ENCODE peak calls at places on chromosomes 2 and 18, in seven cellular contexts. One of them, this sample, is unnamed.

GRCh38 chr2:130300258-130300969 is 42.3 kb upstream of the IMP4 start:
- DNase-seq in PC-3: no peak
- DNase-seq in endothelial cell of umbilical vein: no peak
- DNase-seq in fibroblast of lung: no peak
- DNase-seq in GM23338: peak
- DNase-seq in keratinocyte: no peak
- DNase-seq in MM.1S: no peak
- DNase-seq in this sample: no peak

GRCh38 chr18:78709271-78709809 is 270.3 kb upstream of the SALL3 start:
- DNase-seq in PC-3: no peak
- DNase-seq in GM23338: no peak
- DNase-seq in keratinocyte: no peak
- DNase-seq in fibroblast of lung: no peak
- DNase-seq in MM.1S: no peak
- DNase-seq in endothelial cell of umbilical vein: no peak
- DNase-seq in this sample: no peak

GRCh38 chr18:12011962-12012549 is 30.7 kb downstream of the IMPA2 start:
- DNase-seq in endothelial cell of umbilical vein: no peak
- DNase-seq in PC-3: no peak
- DNase-seq in MM.1S: no peak
- DNase-seq in keratinocyte: no peak
- DNase-seq in fibroblast of lung: peak
- DNase-seq in GM23338: no peak
- DNase-seq in this sample: no peak

GRCh38 chr2:23092831-23093230 is 292.1 kb upstream of the KLHL29 start:
- DNase-seq in MM.1S: peak
- DNase-seq in PC-3: peak
- DNase-seq in endothelial cell of umbilical vein: no peak
- DNase-seq in keratinocyte: no peak
- DNase-seq in GM23338: peak
- DNase-seq in fibroblast of lung: no peak
- DNase-seq in this sample: peak

GRCh38 chr2:85042330-85042729 is 71.4 kb downstream of the KCMF1 start:
- DNase-seq in PC-3: no peak
- DNase-seq in fibroblast of lung: peak
- DNase-seq in keratinocyte: no peak
- DNase-seq in MM.1S: no peak
- DNase-seq in endothelial cell of umbilical vein: peak
- DNase-seq in GM23338: no peak
- DNase-seq in this sample: no peak

GRCh38 chr2:64400103-64400728 is 53.7 kb upstream of the LGALSL start:
- DNase-seq in fibroblast of lung: no peak
- DNase-seq in MM.1S: no peak
- DNase-seq in endothelial cell of umbilical vein: no peak
- DNase-seq in keratinocyte: no peak
- DNase-seq in GM23338: no peak
- DNase-seq in PC-3: peak
- DNase-seq in this sample: no peak

GRCh38 chr2:69046221-69046662 is 33.3 kb downstream of the ANTXR1 start:
- DNase-seq in MM.1S: no peak
- DNase-seq in PC-3: peak
- DNase-seq in endothelial cell of umbilical vein: peak
- DNase-seq in fibroblast of lung: peak
- DNase-seq in keratinocyte: no peak
- DNase-seq in GM23338: no peak
- DNase-seq in this sample: no peak

GRCh38 chr2:125516496-125517109 is 1139.4 kb upstream of the GYPC start:
- DNase-seq in PC-3: peak
- DNase-seq in keratinocyte: no peak
- DNase-seq in fibroblast of lung: no peak
- DNase-seq in GM23338: peak
- DNase-seq in endothelial cell of umbilical vein: no peak
- DNase-seq in MM.1S: peak
- DNase-seq in this sample: peak

GRCh38 chr2:202771741-202772470 is 99.7 kb downstream of the ICA1L start:
- DNase-seq in MM.1S: no peak
- DNase-seq in PC-3: no peak
- DNase-seq in endothelial cell of umbilical vein: no peak
- DNase-seq in keratinocyte: no peak
- DNase-seq in fibroblast of lung: peak
- DNase-seq in GM23338: no peak
- DNase-seq in this sample: no peak

GRCh38 chr2:224151680-224152310 is 112.7 kb upstream of the SERPINE2 start:
- DNase-seq in MM.1S: no peak
- DNase-seq in fibroblast of lung: no peak
- DNase-seq in PC-3: peak
- DNase-seq in keratinocyte: no peak
- DNase-seq in GM23338: peak
- DNase-seq in endothelial cell of umbilical vein: no peak
- DNase-seq in this sample: no peak

GRCh38 chr18:53375641-53376040 is 848.8 kb downstream of the MBD2 start:
- DNase-seq in PC-3: no peak
- DNase-seq in GM23338: peak
- DNase-seq in endothelial cell of umbilical vein: no peak
- DNase-seq in keratinocyte: no peak
- DNase-seq in fibroblast of lung: no peak
- DNase-seq in MM.1S: no peak
- DNase-seq in this sample: no peak

GRCh38 chr2:84713441-84713840 is 167.4 kb downstream of the TRABD2A start:
- DNase-seq in fibroblast of lung: peak
- DNase-seq in endothelial cell of umbilical vein: no peak
- DNase-seq in MM.1S: no peak
- DNase-seq in GM23338: no peak
- DNase-seq in keratinocyte: no peak
- DNase-seq in PC-3: no peak
- DNase-seq in this sample: no peak

GRCh38 chr2:120601566-120601965 is 134.1 kb upstream of the GLI2 start:
- DNase-seq in fibroblast of lung: no peak
- DNase-seq in MM.1S: no peak
- DNase-seq in GM23338: no peak
- DNase-seq in PC-3: no peak
- DNase-seq in endothelial cell of umbilical vein: no peak
- DNase-seq in keratinocyte: no peak
- DNase-seq in this sample: no peak

GRCh38 chr2:134799936-134800335 is 38.5 kb upstream of the ACMSD start:
- DNase-seq in PC-3: no peak
- DNase-seq in fibroblast of lung: no peak
- DNase-seq in keratinocyte: no peak
- DNase-seq in MM.1S: no peak
- DNase-seq in GM23338: no peak
- DNase-seq in endothelial cell of umbilical vein: no peak
- DNase-seq in this sample: no peak

GRCh38 chr2:52258038-52258437 is 1226.1 kb upstream of the NRXN1 start:
- DNase-seq in PC-3: no peak
- DNase-seq in GM23338: no peak
- DNase-seq in keratinocyte: no peak
- DNase-seq in MM.1S: no peak
- DNase-seq in fibroblast of lung: no peak
- DNase-seq in endothelial cell of umbilical vein: no peak
- DNase-seq in this sample: no peak

GRCh38 chr18:36446059-36446458 is 148.5 kb downstream of the FHOD3 start:
- DNase-seq in GM23338: no peak
- DNase-seq in PC-3: peak
- DNase-seq in MM.1S: no peak
- DNase-seq in keratinocyte: no peak
- DNase-seq in endothelial cell of umbilical vein: no peak
- DNase-seq in fibroblast of lung: peak
- DNase-seq in this sample: no peak

GRCh38 chr2:46850742-46851141 is 64.9 kb downstream of the MCFD2 start:
- DNase-seq in keratinocyte: peak
- DNase-seq in PC-3: peak
- DNase-seq in fibroblast of lung: peak
- DNase-seq in MM.1S: no peak
- DNase-seq in endothelial cell of umbilical vein: peak
- DNase-seq in GM23338: no peak
- DNase-seq in this sample: no peak

GRCh38 chr2:76958749-76959148 is 563.4 kb downstream of the LRRTM4 start:
- DNase-seq in fibroblast of lung: peak
- DNase-seq in endothelial cell of umbilical vein: peak
- DNase-seq in keratinocyte: no peak
- DNase-seq in MM.1S: no peak
- DNase-seq in PC-3: peak
- DNase-seq in GM23338: peak
- DNase-seq in this sample: peak

DNA sequence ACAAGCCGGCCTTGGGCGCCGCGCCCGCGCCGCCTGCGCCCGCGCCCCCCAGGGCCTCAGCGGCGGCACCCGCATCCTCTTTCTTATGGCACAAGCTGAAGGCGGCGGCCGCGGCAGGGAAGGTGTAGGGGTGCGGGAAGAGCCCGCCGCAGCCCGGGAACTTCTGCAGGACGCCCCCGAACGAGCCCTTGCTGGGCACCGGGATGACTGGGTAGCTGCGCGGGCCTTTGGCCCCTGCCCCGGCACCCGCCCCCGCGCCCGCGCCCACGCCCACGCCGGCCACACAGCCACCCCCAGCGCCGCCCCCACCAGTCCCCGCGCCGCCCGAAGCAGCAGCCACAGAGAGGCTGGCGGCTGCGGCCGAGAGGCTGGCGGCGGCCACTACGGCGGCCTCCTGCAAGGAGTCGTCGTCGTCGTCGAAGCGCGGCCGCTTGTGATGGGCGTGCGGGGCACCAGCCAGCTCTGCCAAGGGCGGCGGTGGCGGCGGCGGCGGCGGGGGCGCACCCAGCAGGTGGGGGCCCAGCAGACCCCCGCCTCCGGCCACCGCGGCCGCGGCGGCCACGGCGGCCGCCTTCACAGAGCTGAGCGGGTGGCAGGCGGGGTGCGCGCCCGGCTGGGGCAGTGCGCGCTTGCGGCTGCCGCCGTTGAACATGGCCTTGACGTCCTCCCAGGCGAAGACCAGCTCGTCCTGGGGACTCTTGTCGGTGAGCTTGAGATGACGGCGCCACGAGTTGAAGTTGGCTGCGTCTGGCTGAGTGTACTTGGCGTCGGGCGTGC is 3.4 kb downstream of the SKOR2 start:
- DNase-seq in fibroblast of lung: no peak
- DNase-seq in GM23338: peak
- DNase-seq in PC-3: no peak
- DNase-seq in endothelial cell of umbilical vein: no peak
- DNase-seq in keratinocyte: no peak
- DNase-seq in MM.1S: no peak
- DNase-seq in this sample: no peak
- TF ChIP-seq EZH2 in fibroblast of lung: no peak
- TF ChIP-seq EZH2 in GM23338: peak
- TF ChIP-seq EZH2 in PC-3: no peak
- TF ChIP-seq EZH2 in endothelial cell of umbilical vein: no peak
- TF ChIP-seq EZH2 in keratinocyte: peak
- TF ChIP-seq EZH2 in MM.1S: no peak
- TF ChIP-seq EZH2 in this sample: peak

GRCh38 chr2:871175-871727 is 79.4 kb upstream of the SNTG2 start:
- DNase-seq in keratinocyte: no peak
- DNase-seq in PC-3: no peak
- DNase-seq in fibroblast of lung: no peak
- DNase-seq in MM.1S: no peak
- DNase-seq in GM23338: no peak
- DNase-seq in endothelial cell of umbilical vein: no peak
- DNase-seq in this sample: no peak
- TF ChIP-seq EZH2 in keratinocyte: no peak
- TF ChIP-seq EZH2 in PC-3: no peak
- TF ChIP-seq EZH2 in fibroblast of lung: no peak
- TF ChIP-seq EZH2 in MM.1S: no peak
- TF ChIP-seq EZH2 in GM23338: no peak
- TF ChIP-seq EZH2 in endothelial cell of umbilical vein: no peak
- TF ChIP-seq EZH2 in this sample: no peak

GRCh38 chr18:37565985-37566478 is 434 bp upstream of the CELF4 start:
- DNase-seq in GM23338: peak
- DNase-seq in MM.1S: no peak
- DNase-seq in keratinocyte: no peak
- DNase-seq in PC-3: no peak
- DNase-seq in endothelial cell of umbilical vein: no peak
- DNase-seq in fibroblast of lung: peak
- DNase-seq in this sample: peak
- TF ChIP-seq EZH2 in GM23338: no peak
- TF ChIP-seq EZH2 in MM.1S: no peak
- TF ChIP-seq EZH2 in keratinocyte: no peak
- TF ChIP-seq EZH2 in PC-3: no peak
- TF ChIP-seq EZH2 in endothelial cell of umbilical vein: no peak
- TF ChIP-seq EZH2 in fibroblast of lung: no peak
- TF ChIP-seq EZH2 in this sample: no peak

GRCh38 chr2:32010670-32011565 is at the start of gene MEMO1:
- DNase-seq in fibroblast of lung: peak
- DNase-seq in PC-3: peak
- DNase-seq in keratinocyte: peak
- DNase-seq in endothelial cell of umbilical vein: peak
- DNase-seq in MM.1S: peak
- DNase-seq in GM23338: peak
- DNase-seq in this sample: peak
- TF ChIP-seq EZH2 in fibroblast of lung: no peak
- TF ChIP-seq EZH2 in PC-3: no peak
- TF ChIP-seq EZH2 in keratinocyte: no peak
- TF ChIP-seq EZH2 in endothelial cell of umbilical vein: no peak
- TF ChIP-seq EZH2 in MM.1S: no peak
- TF ChIP-seq EZH2 in GM23338: no peak
- TF ChIP-seq EZH2 in this sample: no peak

GRCh38 chr18:23688528-23688927 is 725 bp upstream of the LAMA3 start:
- DNase-seq in MM.1S: no peak
- DNase-seq in fibroblast of lung: no peak
- DNase-seq in PC-3: no peak
- DNase-seq in keratinocyte: no peak
- DNase-seq in GM23338: no peak
- DNase-seq in endothelial cell of umbilical vein: no peak
- DNase-seq in this sample: no peak
- TF ChIP-seq EZH2 in MM.1S: no peak
- TF ChIP-seq EZH2 in fibroblast of lung: no peak
- TF ChIP-seq EZH2 in PC-3: no peak
- TF ChIP-seq EZH2 in keratinocyte: no peak
- TF ChIP-seq EZH2 in GM23338: no peak
- TF ChIP-seq EZH2 in endothelial cell of umbilical vein: no peak
- TF ChIP-seq EZH2 in this sample: no peak

DNA sequence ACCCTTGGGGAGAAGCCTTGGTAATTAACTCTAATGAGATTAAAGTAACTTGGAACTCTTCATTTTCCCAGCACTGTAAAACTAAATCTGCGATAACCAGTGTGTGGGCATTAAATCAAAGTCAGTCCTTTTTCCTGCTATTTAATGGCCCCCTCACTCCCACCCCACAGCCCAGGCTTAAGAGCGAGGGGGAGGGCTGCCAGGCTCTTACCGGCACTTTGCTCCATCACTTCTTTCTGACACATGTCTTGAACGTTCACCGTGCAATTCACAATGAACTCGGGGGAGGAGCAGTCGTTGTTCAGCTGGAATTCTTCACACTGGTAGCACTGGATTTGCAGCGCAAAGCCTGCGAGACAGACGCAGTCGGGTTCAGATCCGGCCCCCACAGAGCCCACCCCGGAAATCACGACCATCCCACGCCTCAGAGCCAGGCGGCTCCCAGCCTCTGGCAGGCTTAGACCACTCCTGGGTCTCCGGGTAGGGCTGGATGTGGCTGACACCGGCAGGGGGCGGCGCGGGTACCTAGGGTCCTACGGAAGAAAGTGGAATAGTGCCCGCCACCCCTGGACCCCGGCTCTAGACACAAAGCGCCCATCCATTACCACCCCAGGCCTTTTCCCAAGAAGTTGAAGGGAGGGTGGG is 1.7 kb downstream of the LYPD1 start:
- DNase-seq in fibroblast of lung: peak
- DNase-seq in PC-3: peak
- DNase-seq in MM.1S: no peak
- DNase-seq in GM23338: peak
- DNase-seq in endothelial cell of umbilical vein: peak
- DNase-seq in keratinocyte: no peak
- DNase-seq in this sample: peak
- TF ChIP-seq EZH2 in fibroblast of lung: peak
- TF ChIP-seq EZH2 in PC-3: no peak
- TF ChIP-seq EZH2 in MM.1S: no peak
- TF ChIP-seq EZH2 in GM23338: no peak
- TF ChIP-seq EZH2 in endothelial cell of umbilical vein: no peak
- TF ChIP-seq EZH2 in keratinocyte: no peak
- TF ChIP-seq EZH2 in this sample: no peak

This sample was measured in A673.